ENCODE peak calls at places on chromosomes 5 and 9, in six cellular contexts. One of them, this sample, is unnamed. For H3K4me1, the result is how much of the 10 kb centered on the place peaks cover.

GRCh38 chr9:113548221-113549041 is 84.9 kb downstream of the RGS3 start:
- DNase-seq in SK-N-SH: no peak
- DNase-seq in fibroblast of lung: peak
- DNase-seq in GM12878: no peak
- DNase-seq in pancreas: peak
- DNase-seq in neural progenitor cell: peak
- DNase-seq in this sample: no peak

GRCh38 chr9:37582548-37583157 is 6.5 kb upstream of the FBXO10 start:
- DNase-seq in SK-N-SH: no peak
- DNase-seq in fibroblast of lung: peak
- DNase-seq in GM12878: no peak
- DNase-seq in pancreas: no peak
- DNase-seq in neural progenitor cell: peak
- DNase-seq in this sample: no peak

GRCh38 chr5:52844885-52845284 is 57.2 kb downstream of the ITGA1 start:
- DNase-seq in SK-N-SH: no peak
- DNase-seq in fibroblast of lung: peak
- DNase-seq in GM12878: no peak
- DNase-seq in pancreas: no peak
- DNase-seq in neural progenitor cell: no peak
- DNase-seq in this sample: no peak

GRCh38 chr5:158753354-158753753 is 346.4 kb downstream of the EBF1 start:
- DNase-seq in SK-N-SH: no peak
- DNase-seq in fibroblast of lung: peak
- DNase-seq in GM12878: no peak
- DNase-seq in pancreas: no peak
- DNase-seq in neural progenitor cell: no peak
- DNase-seq in this sample: no peak

GRCh38 chr5:19874811-19875210 is 113.2 kb downstream of the CDH18 start:
- DNase-seq in SK-N-SH: no peak
- DNase-seq in fibroblast of lung: no peak
- DNase-seq in GM12878: no peak
- DNase-seq in pancreas: no peak
- DNase-seq in neural progenitor cell: no peak
- DNase-seq in this sample: no peak

GRCh38 chr9:115531410-115532130 is 413.6 kb upstream of the TNC start:
- DNase-seq in SK-N-SH: no peak
- DNase-seq in fibroblast of lung: peak
- DNase-seq in GM12878: no peak
- DNase-seq in pancreas: no peak
- DNase-seq in neural progenitor cell: no peak
- DNase-seq in this sample: no peak

GRCh38 chr9:87792831-87793288 is 66.9 kb downstream of the CTSL start:
- DNase-seq in SK-N-SH: no peak
- DNase-seq in fibroblast of lung: peak
- DNase-seq in GM12878: peak
- DNase-seq in pancreas: peak
- DNase-seq in neural progenitor cell: no peak
- DNase-seq in this sample: no peak

GRCh38 chr9:14383815-14384214 is 69.9 kb upstream of the NFIB start:
- DNase-seq in SK-N-SH: no peak
- DNase-seq in fibroblast of lung: no peak
- DNase-seq in GM12878: no peak
- DNase-seq in pancreas: no peak
- DNase-seq in neural progenitor cell: no peak
- DNase-seq in this sample: no peak

GRCh38 chr5:124839371-124839998 is 93.0 kb upstream of the ZNF608 start:
- DNase-seq in SK-N-SH: no peak
- DNase-seq in fibroblast of lung: peak
- DNase-seq in GM12878: no peak
- DNase-seq in pancreas: no peak
- DNase-seq in neural progenitor cell: no peak
- DNase-seq in this sample: no peak

GRCh38 chr9:12351293-12351852 is 341.8 kb upstream of the TYRP1 start:
- DNase-seq in SK-N-SH: no peak
- DNase-seq in fibroblast of lung: no peak
- DNase-seq in GM12878: no peak
- DNase-seq in pancreas: no peak
- DNase-seq in neural progenitor cell: no peak
- DNase-seq in this sample: no peak

GRCh38 chr9:81132318-81132717 is 557.0 kb downstream of the TLE1 start:
- DNase-seq in SK-N-SH: no peak
- DNase-seq in fibroblast of lung: peak
- DNase-seq in GM12878: no peak
- DNase-seq in pancreas: no peak
- DNase-seq in neural progenitor cell: no peak
- DNase-seq in this sample: no peak

GRCh38 chr5:129438322-129438721 is 21.8 kb upstream of the ADAMTS19 start:
- DNase-seq in SK-N-SH: no peak
- DNase-seq in fibroblast of lung: no peak
- DNase-seq in GM12878: no peak
- DNase-seq in pancreas: no peak
- DNase-seq in neural progenitor cell: no peak
- DNase-seq in this sample: no peak

GRCh38 chr5:18114161-18114802 is 480.0 kb downstream of the TAF11L14 start:
- DNase-seq in SK-N-SH: no peak
- DNase-seq in fibroblast of lung: no peak
- DNase-seq in GM12878: no peak
- DNase-seq in pancreas: no peak
- DNase-seq in neural progenitor cell: no peak
- DNase-seq in this sample: no peak

GRCh38 chr5:65338606-65339151 is 143.0 kb downstream of the ADAMTS6 start:
- DNase-seq in SK-N-SH: no peak
- DNase-seq in fibroblast of lung: peak
- DNase-seq in GM12878: no peak
- DNase-seq in pancreas: no peak
- DNase-seq in neural progenitor cell: no peak
- DNase-seq in this sample: no peak

GRCh38 chr5:316210-317085 is 5.1 kb upstream of the AHRR start:
- DNase-seq in SK-N-SH: no peak
- DNase-seq in fibroblast of lung: no peak
- DNase-seq in GM12878: no peak
- DNase-seq in pancreas: no peak
- DNase-seq in neural progenitor cell: no peak
- DNase-seq in this sample: no peak

GRCh38 chr9:73116030-73116429 is 35.6 kb upstream of the ANXA1 start:
- DNase-seq in SK-N-SH: no peak
- DNase-seq in fibroblast of lung: peak
- DNase-seq in GM12878: no peak
- DNase-seq in pancreas: no peak
- DNase-seq in neural progenitor cell: no peak
- DNase-seq in this sample: no peak

GRCh38 chr9:109325089-109325488 is 4.2 kb upstream of the EPB41L4B start:
- DNase-seq in SK-N-SH: no peak
- DNase-seq in fibroblast of lung: no peak
- DNase-seq in GM12878: no peak
- DNase-seq in pancreas: no peak
- DNase-seq in neural progenitor cell: no peak
- DNase-seq in this sample: no peak

GRCh38 chr5:173201636-173202265 is 33.3 kb downstream of the NKX2-5 start:
- DNase-seq in SK-N-SH: no peak
- DNase-seq in fibroblast of lung: peak
- DNase-seq in GM12878: no peak
- DNase-seq in pancreas: no peak
- DNase-seq in neural progenitor cell: no peak
- DNase-seq in this sample: no peak

GRCh38 chr5:127228540-127229184 is 61.9 kb upstream of the MEGF10 start:
- DNase-seq in SK-N-SH: peak
- DNase-seq in fibroblast of lung: peak
- DNase-seq in GM12878: no peak
- DNase-seq in pancreas: no peak
- DNase-seq in neural progenitor cell: peak
- DNase-seq in this sample: no peak

GRCh38 chr5:111238826-111239225 is 14.6 kb downstream of the CAMK4 start:
- DNase-seq in SK-N-SH: no peak
- DNase-seq in fibroblast of lung: no peak
- DNase-seq in GM12878: no peak
- DNase-seq in pancreas: no peak
- DNase-seq in neural progenitor cell: no peak
- DNase-seq in this sample: no peak

GRCh38 chr5:51099173-51099853 is 283.9 kb upstream of the ISL1 start:
- DNase-seq in SK-N-SH: no peak
- DNase-seq in fibroblast of lung: no peak
- DNase-seq in GM12878: no peak
- DNase-seq in pancreas: no peak
- DNase-seq in neural progenitor cell: no peak
- DNase-seq in this sample: no peak

GRCh38 chr5:130759061-130759460 is 406.0 kb downstream of the HINT1 start:
- DNase-seq in SK-N-SH: no peak
- DNase-seq in fibroblast of lung: no peak
- DNase-seq in GM12878: no peak
- DNase-seq in pancreas: no peak
- DNase-seq in neural progenitor cell: peak
- DNase-seq in this sample: no peak

GRCh38 chr5:158877124-158877581 is 222.6 kb downstream of the EBF1 start:
- DNase-seq in SK-N-SH: no peak
- DNase-seq in fibroblast of lung: no peak
- DNase-seq in GM12878: no peak
- DNase-seq in pancreas: no peak
- DNase-seq in neural progenitor cell: no peak
- DNase-seq in this sample: no peak

GRCh38 chr5:1294839-1295649 is at the start of gene TERT:
- DNase-seq in SK-N-SH: peak
- DNase-seq in fibroblast of lung: no peak
- DNase-seq in GM12878: no peak
- DNase-seq in pancreas: no peak
- DNase-seq in neural progenitor cell: peak
- DNase-seq in this sample: peak

GRCh38 chr5:7261049-7261448 is 134.9 kb upstream of the ADCY2 start:
- DNase-seq in SK-N-SH: peak
- DNase-seq in fibroblast of lung: peak
- DNase-seq in GM12878: no peak
- DNase-seq in pancreas: no peak
- DNase-seq in neural progenitor cell: peak
- DNase-seq in this sample: no peak

GRCh38 chr5:68215888-68216736 is 556 bp downstream of the PIK3R1 start:
- DNase-seq in SK-N-SH: peak
- DNase-seq in fibroblast of lung: peak
- DNase-seq in GM12878: no peak
- DNase-seq in pancreas: peak
- DNase-seq in neural progenitor cell: peak
- DNase-seq in this sample: peak

GRCh38 chr9:109856785-109857184 is 76.8 kb downstream of the PALM2AKAP2 start:
- DNase-seq in SK-N-SH: no peak
- DNase-seq in fibroblast of lung: peak
- DNase-seq in GM12878: no peak
- DNase-seq in pancreas: no peak
- DNase-seq in neural progenitor cell: peak
- DNase-seq in this sample: no peak

DNA sequence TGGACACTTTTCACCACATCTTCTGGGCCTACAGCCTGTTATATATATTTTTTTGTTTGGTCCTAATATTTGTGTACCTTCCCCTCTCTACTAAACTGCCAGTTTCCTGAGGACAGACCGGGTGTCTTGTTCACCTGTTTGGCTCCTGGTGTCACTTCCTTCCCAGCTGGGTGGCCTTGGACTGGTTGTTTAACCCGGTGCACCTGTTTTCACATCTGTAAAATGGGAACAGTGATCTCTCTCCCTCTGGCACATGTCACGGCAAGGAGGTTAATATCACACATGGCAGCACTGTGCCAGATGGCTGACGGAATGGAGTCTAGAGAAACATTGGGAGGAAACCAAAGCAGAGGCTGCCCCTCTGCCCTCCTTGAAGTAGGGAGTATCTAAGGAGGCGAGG is 79.7 kb downstream of the DAB2IP start:
- DNase-seq in SK-N-SH: no peak
- DNase-seq in fibroblast of lung: no peak
- DNase-seq in GM12878: no peak
- DNase-seq in pancreas: no peak
- DNase-seq in neural progenitor cell: no peak
- DNase-seq in this sample: no peak
- TF ChIP-seq CTCF in SK-N-SH: no peak
- TF ChIP-seq CTCF in fibroblast of lung: no peak
- TF ChIP-seq CTCF in GM12878: no peak
- TF ChIP-seq CTCF in pancreas: no peak
- TF ChIP-seq CTCF in neural progenitor cell: no peak
- TF ChIP-seq CTCF in this sample: no peak

GRCh38 chr9:16704489-16705111 is 165.9 kb downstream of the BNC2 start:
- DNase-seq in SK-N-SH: peak
- DNase-seq in fibroblast of lung: no peak
- DNase-seq in GM12878: no peak
- DNase-seq in pancreas: no peak
- DNase-seq in neural progenitor cell: peak
- DNase-seq in this sample: no peak
- H3K4me1 ChIP-seq in SK-N-SH: under half
- H3K4me1 ChIP-seq in fibroblast of lung: under half
- H3K4me1 ChIP-seq in GM12878: under half
- H3K4me1 ChIP-seq in pancreas: under half
- H3K4me1 ChIP-seq in neural progenitor cell: under half
- H3K4me1 ChIP-seq in this sample: under half

GRCh38 chr5:171845857-171846785 is 60.5 kb downstream of the SMIM23 start:
- DNase-seq in SK-N-SH: no peak
- DNase-seq in fibroblast of lung: peak
- DNase-seq in GM12878: no peak
- DNase-seq in pancreas: no peak
- DNase-seq in neural progenitor cell: peak
- DNase-seq in this sample: peak
- TF ChIP-seq CTCF in SK-N-SH: no peak
- TF ChIP-seq CTCF in fibroblast of lung: no peak
- TF ChIP-seq CTCF in GM12878: no peak
- TF ChIP-seq CTCF in pancreas: no peak
- TF ChIP-seq CTCF in neural progenitor cell: peak
- TF ChIP-seq CTCF in this sample: no peak

GRCh38 chr9:128943832-128944620 is 3.4 kb downstream of the DOLK start:
- DNase-seq in SK-N-SH: no peak
- DNase-seq in fibroblast of lung: no peak
- DNase-seq in GM12878: no peak
- DNase-seq in pancreas: no peak
- DNase-seq in neural progenitor cell: no peak
- DNase-seq in this sample: no peak

GRCh38 chr9:128945798-128946501 is 1.5 kb downstream of the DOLK start:
- DNase-seq in SK-N-SH: no peak
- DNase-seq in fibroblast of lung: no peak
- DNase-seq in GM12878: no peak
- DNase-seq in pancreas: no peak
- DNase-seq in neural progenitor cell: no peak
- DNase-seq in this sample: no peak

GRCh38 chr9:128946544-128946943 is 859 bp downstream of the DOLK start:
- DNase-seq in SK-N-SH: no peak
- DNase-seq in fibroblast of lung: no peak
- DNase-seq in GM12878: no peak
- DNase-seq in pancreas: no peak
- DNase-seq in neural progenitor cell: no peak
- DNase-seq in this sample: no peak

GRCh38 chr9:128947423-128948310 is at the start of the genes DOLK and NUP188:
- DNase-seq in SK-N-SH: peak
- DNase-seq in fibroblast of lung: peak
- DNase-seq in GM12878: peak
- DNase-seq in pancreas: peak
- DNase-seq in neural progenitor cell: peak
- DNase-seq in this sample: peak

GRCh38 chr9:128946945-128947422 is 419 bp downstream of the DOLK start:
- DNase-seq in SK-N-SH: no peak
- DNase-seq in fibroblast of lung: peak
- DNase-seq in GM12878: no peak
- DNase-seq in pancreas: no peak
- DNase-seq in neural progenitor cell: no peak
- DNase-seq in this sample: no peak
- H3K4me1 ChIP-seq in SK-N-SH: under half
- H3K4me1 ChIP-seq in fibroblast of lung: under half
- H3K4me1 ChIP-seq in GM12878: under half
- H3K4me1 ChIP-seq in pancreas: under half
- H3K4me1 ChIP-seq in neural progenitor cell: under half
- H3K4me1 ChIP-seq in this sample: under half

This sample was measured in CD8-positive, alpha-beta T cell.